ENCODE peak calls at places on chromosome 3, in six cellular contexts. B, H, W, A, Z and L are unnamed samples.

GRCh38 chr3:71064288-71064975 is 519.1 kb downstream of the FOXP1 start:
- DNase-seq in B (no peak), H (no peak), W (peak; percentile 68), A (peak; percentile 76), Z (no peak), L (peak; percentile 64)

GRCh38 chr3:160400048-160400630 is 689 bp downstream of the SMC4 start:
- DNase-seq in B (peak; percentile 48), H (peak; percentile 40), W (peak; percentile 49), A (peak; percentile 57), Z (no peak), L (peak; percentile 7)

GRCh38 chr3:190449801-190450200 is at the start of gene TMEM207:
- DNase-seq in B (no peak), H (no peak), W (no peak), A (no peak), Z (no peak), L (no peak)

GRCh38 chr3:180594631-180595348 is 7.2 kb upstream of the TTC14 start:
- DNase-seq in B (no peak), H (no peak), W (peak; percentile 59), A (peak; percentile 53), Z (no peak), L (no peak)

GRCh38 chr3:196219194-196219969 is 3.0 kb downstream of the SLC51A start:
- DNase-seq in B (peak; percentile 66), H (peak; percentile 36), W (peak; percentile 88), A (peak; percentile 33), Z (no peak), L (peak; percentile 37)

GRCh38 chr3:155853214-155854146 is 747 bp downstream of the SLC33A1 start:
- DNase-seq in B (peak; percentile 29), H (peak; percentile 22), W (peak; percentile 7), A (peak; percentile 74), Z (no peak), L (peak; percentile 7)

GRCh38 chr3:24361661-24362060 is 133.0 kb downstream of the THRB start:
- DNase-seq in B (no peak), H (no peak), W (no peak), A (no peak), Z (no peak), L (no peak)

GRCh38 chr3:133535971-133536634 is 37.4 kb upstream of the CDV3 start:
- DNase-seq in B (no peak), H (no peak), W (peak; percentile 98), A (no peak), Z (peak; percentile 79), L (no peak)

GRCh38 chr3:170584585-170585007 is 1.3 kb downstream of the SLC7A14 start:
- DNase-seq in B (peak; percentile 24), H (peak; percentile 62), W (peak; percentile 68), A (peak; percentile 94), Z (no peak), L (peak; percentile 11)

GRCh38 chr3:94336076-94336741 is 273.3 kb downstream of the NSUN3 start:
- DNase-seq in B (no peak), H (no peak), W (peak; percentile 70), A (peak; percentile 64), Z (no peak), L (no peak)

GRCh38 chr3:57446318-57446841 is 97.8 kb downstream of the DNAH12 start:
- DNase-seq in B (no peak), H (no peak), W (no peak), A (no peak), Z (no peak), L (no peak)

GRCh38 chr3:194205675-194206133 is 69.8 kb downstream of the HES1 start:
- DNase-seq in B (peak; percentile 47), H (no peak), W (no peak), A (no peak), Z (peak; percentile 78), L (no peak)

GRCh38 chr3:47910777-47911440 is 105.3 kb downstream of the MAP4 start:
- DNase-seq in B (no peak), H (no peak), W (peak; percentile 95), A (no peak), Z (peak; percentile 86), L (no peak)

GRCh38 chr3:8420613-8421012 is 81.0 kb upstream of the LMCD1 start:
- DNase-seq in B (no peak), H (no peak), W (no peak), A (no peak), Z (no peak), L (no peak)

GRCh38 chr3:156433138-156433537 is 121.8 kb downstream of the SSR3 start:
- DNase-seq in B (no peak), H (no peak), W (peak; percentile 28), A (no peak), Z (no peak), L (no peak)

GRCh38 chr3:41199866-41200668 is 762 bp downstream of the CTNNB1 start:
- DNase-seq in B (peak; percentile 44), H (peak; percentile 37), W (no peak), A (peak; percentile 64), Z (no peak), L (no peak)

GRCh38 chr3:5068531-5068930 is 53.6 kb upstream of the ARL8B start:
- DNase-seq in B (no peak), H (no peak), W (no peak), A (no peak), Z (no peak), L (no peak)

GRCh38 chr3:128823008-128823407 is 56.4 kb upstream of the ACAD9 start:
- DNase-seq in B (no peak), H (no peak), W (no peak), A (no peak), Z (no peak), L (no peak)

GRCh38 chr3:187919990-187920389 is 174.7 kb upstream of the BCL6 start:
- DNase-seq in B (no peak), H (no peak), W (peak; percentile 78), A (no peak), Z (peak; percentile 45), L (no peak)

GRCh38 chr3:69500604-69501003 is 114.7 kb upstream of the FRMD4B start:
- DNase-seq in B (peak; percentile 52), H (no peak), W (no peak), A (no peak), Z (no peak), L (no peak)

GRCh38 chr3:72086051-72086711 is 301.2 kb upstream of the PROK2 start:
- DNase-seq in B (no peak), H (no peak), W (peak; percentile 6), A (no peak), Z (no peak), L (no peak)

GRCh38 chr3:131110087-131110486 is 83.4 kb downstream of the NEK11 start:
- DNase-seq in B (no peak), H (no peak), W (peak; percentile 21), A (no peak), Z (peak; percentile 39), L (no peak)

GRCh38 chr3:177781686-177782161 is 584.4 kb upstream of the TBL1XR1 start:
- DNase-seq in B (peak; percentile 30), H (peak; percentile 55), W (peak; percentile 79), A (no peak), Z (no peak), L (no peak)
- H3K9me3 ChIP-seq in B (no peaks in the 10 kb centered on the region), H (no peaks in the 10 kb centered on the region), W (no peaks in the 10 kb centered on the region), A (no peaks in the 10 kb centered on the region), Z (no peaks in the 10 kb centered on the region), L (no peaks in the 10 kb centered on the region)

GRCh38 chr3:182308328-182308727 is 485.0 kb upstream of the ATP11B start:
- DNase-seq in B (no peak), H (no peak), W (no peak), A (no peak), Z (no peak), L (no peak)
- H3K9me3 ChIP-seq in B (no peaks in the 10 kb centered on the region), H (peaks cover 22% of the 10 kb centered on the region), W (peaks cover 8% of the 10 kb centered on the region), A (no peaks in the 10 kb centered on the region), Z (peaks cover 6% of the 10 kb centered on the region), L (no peaks in the 10 kb centered on the region)

GRCh38 chr3:140704733-140705132 is 26.9 kb downstream of the TRIM42 start:
- DNase-seq in B (no peak), H (no peak), W (no peak), A (no peak), Z (no peak), L (no peak)
- H3K9me3 ChIP-seq in B (no peaks in the 10 kb centered on the region), H (no peaks in the 10 kb centered on the region), W (peaks cover 2% of the 10 kb centered on the region), A (no peaks in the 10 kb centered on the region), Z (no peaks in the 10 kb centered on the region), L (no peaks in the 10 kb centered on the region)

DNA sequence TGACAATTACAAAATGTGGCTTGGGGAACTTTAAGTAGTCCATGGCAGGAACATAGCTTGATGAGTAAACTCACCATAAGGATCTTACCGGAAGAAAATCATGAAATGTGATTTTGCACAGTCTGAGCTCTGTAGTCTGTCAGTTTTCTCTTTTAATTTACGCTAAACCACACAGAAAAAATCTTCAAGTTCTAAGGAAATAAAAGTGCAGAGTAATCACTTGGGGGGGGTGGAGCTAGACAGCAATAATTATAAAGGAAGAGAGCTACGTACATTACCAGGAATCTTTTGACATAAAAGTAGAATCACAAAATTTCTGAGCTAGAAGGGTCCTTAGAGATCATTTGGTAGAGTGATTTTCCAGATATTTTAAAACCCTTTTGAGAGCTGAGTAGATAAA is 9.2 kb downstream of the TBC1D5 start:
- DNase-seq in B (no peak), H (no peak), W (no peak), A (no peak), Z (no peak), L (no peak)
- H3K9me3 ChIP-seq in B (no peaks in the 10 kb centered on the region), H (peaks cover 7% of the 10 kb centered on the region), W (no peaks in the 10 kb centered on the region), A (no peaks in the 10 kb centered on the region), Z (no peaks in the 10 kb centered on the region), L (no peaks in the 10 kb centered on the region)

DNA sequence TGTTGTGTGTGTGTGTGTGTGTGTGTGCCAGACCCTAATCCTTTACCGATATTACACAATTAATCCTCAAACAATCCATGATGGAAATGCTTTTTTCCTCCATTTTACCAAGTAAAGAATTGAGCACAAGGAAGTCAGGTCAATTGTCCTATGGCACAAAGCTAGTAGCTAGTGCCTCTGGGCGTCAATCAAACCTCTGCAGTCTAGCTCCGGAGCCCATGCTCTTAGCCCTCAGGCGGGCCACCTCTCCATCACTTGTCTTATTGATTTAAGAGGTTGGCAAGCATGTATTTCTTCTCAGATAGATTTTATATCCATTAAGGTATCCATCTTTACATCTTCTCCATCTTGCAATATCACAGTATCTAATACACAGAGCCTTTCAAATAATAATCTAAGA is 886.6 kb downstream of the TBL1XR1 start:
- DNase-seq in B (no peak), H (no peak), W (no peak), A (no peak), Z (no peak), L (no peak)
- H3K9me3 ChIP-seq in B (no peaks in the 10 kb centered on the region), H (no peaks in the 10 kb centered on the region), W (no peaks in the 10 kb centered on the region), A (no peaks in the 10 kb centered on the region), Z (no peaks in the 10 kb centered on the region), L (no peaks in the 10 kb centered on the region)